ENCODE peak calls at places on chromosomes 3 and 15, in six cellular contexts. T is endothelial cell, H is MM.1S, L is uterus, K is IMR-90, W is brain microvascular endothelial cell. D is an unnamed sample.

GRCh38 chr3:45950686-45951600 is 7.7 kb downstream of the CXCR6 start:
- DNase-seq in T (no peak), H (no peak), L (no peak), K (no peak), W (no peak), D (no peak)

GRCh38 chr15:32824777-32825176 is 107.0 kb downstream of the GREM1 start:
- DNase-seq in T (no peak), H (no peak), L (no peak), K (peak; percentile 92), W (peak; percentile 87), D (no peak)

GRCh38 chr15:57345584-57345983 is 30.7 kb upstream of the CGNL1 start:
- DNase-seq in T (peak; percentile 43), H (no peak), L (no peak), K (no peak), W (no peak), D (no peak)

GRCh38 chr15:56929933-56930332 is 11.5 kb downstream of the TCF12 start:
- DNase-seq in T (no peak), H (no peak), L (no peak), K (no peak), W (no peak), D (no peak)

GRCh38 chr15:52394020-52394608 is 98.5 kb upstream of the MYO5C start:
- DNase-seq in T (no peak), H (no peak), L (no peak), K (no peak), W (no peak), D (no peak)

GRCh38 chr3:187567026-187567425 is 103.2 kb downstream of the SST start:
- DNase-seq in T (no peak), H (no peak), L (no peak), K (peak; percentile 7), W (no peak), D (no peak)

GRCh38 chr3:123105201-123106189 is 38.7 kb downstream of the PDIA5 start:
- DNase-seq in T (no peak), H (no peak), L (no peak), K (no peak), W (no peak), D (peak; percentile 70)

GRCh38 chr15:32657198-32657886 is 15.8 kb downstream of the SCG5 start:
- DNase-seq in T (no peak), H (peak; percentile 90), L (no peak), K (no peak), W (peak; percentile 22), D (peak; percentile 22)

GRCh38 chr3:132318451-132318850 is 1.2 kb downstream of the ACP3 start:
- DNase-seq in T (no peak), H (no peak), L (no peak), K (peak; percentile 45), W (no peak), D (no peak)

GRCh38 chr3:16513141-16514020 is at the start of gene RFTN1:
- DNase-seq in T (peak; percentile 55), H (peak; percentile 19), L (peak; percentile 57), K (peak; percentile 70), W (peak; percentile 67), D (peak; percentile 74)

GRCh38 chr3:172708905-172709775 is 1.7 kb downstream of the NCEH1 start:
- DNase-seq in T (no peak), H (no peak), L (no peak), K (peak; percentile 12), W (no peak), D (no peak)

GRCh38 chr15:39767921-39768320 is 14.7 kb downstream of the FSIP1 start:
- DNase-seq in T (no peak), H (no peak), L (no peak), K (no peak), W (no peak), D (no peak)

GRCh38 chr15:91522609-91523332 is 330.7 kb upstream of the SLCO3A1 start:
- DNase-seq in T (no peak), H (peak; percentile 26), L (no peak), K (peak; percentile 80), W (no peak), D (no peak)

GRCh38 chr3:65560133-65560532 is 478.6 kb downstream of the MAGI1 start:
- DNase-seq in T (no peak), H (no peak), L (no peak), K (no peak), W (no peak), D (no peak)

GRCh38 chr3:38396861-38397260 is 50.3 kb downstream of the XYLB start:
- DNase-seq in T (no peak), H (no peak), L (no peak), K (no peak), W (no peak), D (no peak)

GRCh38 chr15:76206325-76206976 is 104.8 kb downstream of the ETFA start:
- DNase-seq in T (no peak), H (no peak), L (peak; percentile 60), K (peak; percentile 31), W (peak; percentile 15), D (peak; percentile 16)

GRCh38 chr15:100785181-100786138 is 94.2 kb upstream of the ALDH1A3 start:
- DNase-seq in T (no peak), H (no peak), L (no peak), K (no peak), W (no peak), D (no peak)

GRCh38 chr3:29156071-29156715 is 124.7 kb upstream of the RBMS3 start:
- DNase-seq in T (no peak), H (no peak), L (no peak), K (peak; percentile 14), W (no peak), D (no peak)

GRCh38 chr3:111858641-111859040 is 424 bp upstream of the PHLDB2 start:
- DNase-seq in T (no peak), H (no peak), L (no peak), K (no peak), W (no peak), D (no peak)

GRCh38 chr3:50172615-50173220 is 17.6 kb downstream of the SEMA3F start:
- DNase-seq in T (no peak), H (no peak), L (no peak), K (no peak), W (no peak), D (no peak)

GRCh38 chr3:71262368-71263265 is 320.9 kb downstream of the FOXP1 start:
- DNase-seq in T (no peak), H (peak; percentile 35), L (no peak), K (no peak), W (no peak), D (no peak)

GRCh38 chr3:14680716-14681115 is 5.8 kb downstream of the C3orf20 start:
- DNase-seq in T (no peak), H (no peak), L (no peak), K (peak; percentile 18), W (peak; percentile 63), D (no peak)

GRCh38 chr3:52299815-52300611 is 12.4 kb downstream of the GLYCTK start:
- DNase-seq in T (peak; percentile 50), H (no peak), L (no peak), K (peak; percentile 34), W (peak; percentile 39), D (peak; percentile 41)

GRCh38 chr3:69855436-69856162 is 116.3 kb downstream of the MITF start:
- DNase-seq in T (no peak), H (no peak), L (no peak), K (peak; percentile 64), W (peak; percentile 82), D (no peak)

GRCh38 chr15:51320843-51321242 is 17.6 kb downstream of the CYP19A1 start:
- DNase-seq in T (no peak), H (no peak), L (no peak), K (no peak), W (no peak), D (no peak)
- TF ChIP-seq CTCF in T (no peak), H (no peak), L (no peak), K (no peak), W (no peak), D (no peak)

GRCh38 chr3:25235471-25235870 is 192.6 kb upstream of the RARB start:
- DNase-seq in T (no peak), H (no peak), L (no peak), K (no peak), W (peak; percentile 75), D (no peak)

GRCh38 chr3:25237602-25238001 is 190.5 kb upstream of the RARB start:
- DNase-seq in T (no peak), H (no peak), L (no peak), K (no peak), W (no peak), D (no peak)

GRCh38 chr3:25239042-25239441 is 189.0 kb upstream of the RARB start:
- DNase-seq in T (no peak), H (no peak), L (no peak), K (no peak), W (no peak), D (no peak)

GRCh38 chr3:25229584-25229983 is 198.5 kb upstream of the RARB start:
- DNase-seq in T (no peak), H (no peak), L (no peak), K (no peak), W (no peak), D (no peak)

DNA sequence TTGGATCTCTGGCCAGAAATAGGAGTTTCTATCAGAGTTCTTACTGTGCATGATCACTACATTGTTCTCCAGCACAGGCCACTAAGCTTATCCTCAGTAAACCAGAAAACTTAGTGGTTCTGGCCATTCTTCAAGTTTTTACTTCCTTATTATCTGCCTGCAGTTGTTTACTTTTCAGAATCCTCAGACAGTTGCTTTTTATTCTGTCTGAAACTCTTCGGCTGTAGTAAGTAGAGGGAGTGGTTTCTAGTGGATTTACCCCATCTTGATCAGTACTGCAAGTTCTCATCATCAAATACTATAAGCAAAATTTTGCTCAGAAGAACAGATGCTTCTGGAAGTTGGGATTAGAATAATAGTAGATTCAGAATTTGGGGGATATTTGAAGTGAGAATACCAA is 193.0 kb upstream of the RARB start:
- DNase-seq in T (no peak), H (no peak), L (no peak), K (no peak), W (peak; percentile 19), D (no peak)
- TF ChIP-seq CTCF in T (no peak), H (no peak), L (no peak), K (no peak), W (no peak), D (no peak)

DNA sequence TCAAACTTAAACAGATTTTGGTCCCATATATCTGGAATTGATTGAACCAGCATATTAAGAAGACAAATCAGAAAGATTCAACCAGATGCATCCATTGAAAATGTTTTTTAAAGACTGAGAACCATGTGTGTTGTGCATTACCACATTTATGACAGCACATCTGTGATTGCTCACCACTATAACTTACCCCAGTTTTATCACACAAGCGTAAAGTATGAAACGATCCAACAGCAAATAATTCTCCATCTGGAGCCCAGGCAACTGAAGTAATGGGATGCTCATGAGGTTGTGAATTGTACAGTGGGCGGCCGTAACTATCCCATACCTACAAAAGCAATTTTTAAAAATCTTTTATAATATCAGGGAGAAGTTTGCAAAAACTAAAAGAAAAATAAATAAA is 43.2 kb downstream of the IFT80 start:
- DNase-seq in T (no peak), H (no peak), L (no peak), K (no peak), W (no peak), D (no peak)
- TF ChIP-seq CTCF in T (no peak), H (no peak), L (no peak), K (no peak), W (no peak), D (no peak)

DNA sequence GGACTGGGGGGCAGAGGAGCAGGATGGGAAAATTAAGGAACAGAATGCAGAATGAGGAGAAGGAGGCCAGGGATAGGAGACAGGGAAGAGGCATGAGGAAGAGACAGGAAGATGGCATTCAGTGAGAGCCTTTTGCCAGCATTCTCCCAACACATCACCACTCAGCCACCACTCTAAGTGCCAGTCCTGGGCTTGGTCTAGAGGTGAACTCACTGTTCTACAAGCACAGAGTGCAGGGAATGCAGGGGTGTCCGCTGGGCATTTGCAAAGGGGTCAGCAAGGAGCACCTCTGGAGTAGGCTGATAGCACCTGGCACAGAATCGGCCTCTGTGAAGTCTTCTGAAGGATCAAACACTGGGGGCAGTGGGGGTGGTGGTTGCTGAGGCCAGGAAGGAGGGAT is 14.6 kb upstream of the IGDCC3 start:
- DNase-seq in T (no peak), H (no peak), L (no peak), K (no peak), W (no peak), D (no peak)
- TF ChIP-seq CTCF in T (no peak), H (no peak), L (no peak), K (no peak), W (no peak), D (no peak)

D was measured in GM20000.